ENCODE peak calls at places on chromosomes 2 and 18, in four cellular contexts. W is SK-N-SH, M is OCI-LY7, H is PC-3. N is an unnamed sample.

GRCh38 chr18:10559566-10560456 is 34.0 kb downstream of the NAPG start:
- DNase-seq in H (no peak), W (peak; percentile 47), M (peak; percentile 38), N (peak; percentile 56)

GRCh38 chr2:225052703-225053102 is 10.4 kb upstream of the DOCK10 start:
- DNase-seq in M (peak; percentile 15), W (no peak), H (no peak), N (no peak)

GRCh38 chr2:113178891-113179290 is 5.1 kb downstream of the PSD4 start:
- DNase-seq in W (no peak), H (no peak), M (no peak), N (no peak)

GRCh38 chr2:42872736-42873135 is 80.4 kb upstream of the HAAO start:
- DNase-seq in M (no peak), H (no peak), W (no peak), N (no peak)

GRCh38 chr2:205879362-205879761 is 197.1 kb downstream of the NRP2 start:
- DNase-seq in H (no peak), M (no peak), W (no peak), N (no peak)

GRCh38 chr2:128554151-128554769 is 235.6 kb upstream of the HS6ST1 start:
- DNase-seq in H (no peak), M (no peak), W (no peak), N (no peak)

GRCh38 chr18:7608798-7609197 is 41.7 kb downstream of the PTPRM start:
- DNase-seq in M (no peak), W (no peak), H (no peak), N (no peak)

GRCh38 chr2:171482877-171483276 is 39.4 kb upstream of the CYBRD1 start:
- DNase-seq in H (no peak), M (no peak), W (no peak), N (no peak)

GRCh38 chr2:223041527-223042109 is 10.4 kb upstream of the KCNE4 start:
- DNase-seq in H (peak; percentile 86), W (no peak), M (no peak), N (no peak)

GRCh38 chr2:165646321-165646801 is 147.7 kb downstream of the GALNT3 start:
- DNase-seq in H (no peak), M (no peak), W (peak; percentile 56), N (no peak)

GRCh38 chr2:48306409-48307284 is 223.3 kb upstream of the STON1 start:
- DNase-seq in M (no peak), W (no peak), H (no peak), N (no peak)

GRCh38 chr2:67871696-67872320 is 191.0 kb downstream of the C1D start:
- DNase-seq in W (no peak), H (peak; percentile 87), M (no peak), N (no peak)

GRCh38 chr2:222903234-222904220 is 42.7 kb downstream of the ACSL3 start:
- DNase-seq in M (peak; percentile 67), W (peak; percentile 63), H (peak; percentile 64), N (peak; percentile 86)

GRCh38 chr2:25122367-25122766 is 46.0 kb downstream of the POMC start:
- DNase-seq in M (no peak), W (no peak), H (no peak), N (no peak)

GRCh38 chr2:33839791-33840190 is 240.7 kb upstream of the FAM98A start:
- DNase-seq in M (no peak), W (no peak), H (no peak), N (no peak)

GRCh38 chr2:152445791-152446201 is 110.8 kb downstream of the FMNL2 start:
- DNase-seq in M (no peak), W (no peak), H (peak; percentile 73), N (no peak)

GRCh38 chr2:204794624-204795023 is 249.3 kb downstream of the PARD3B start:
- DNase-seq in W (no peak), M (no peak), H (no peak), N (no peak)

GRCh38 chr2:168574856-168575630 is 119.0 kb downstream of the CERS6 start:
- DNase-seq in M (no peak), H (peak; percentile 63), W (no peak), N (no peak)

GRCh38 chr2:240397542-240397916 is 37.9 kb upstream of the GPC1 start:
- DNase-seq in M (no peak), W (no peak), H (no peak), N (no peak)

GRCh38 chr18:32576296-32576916 is 105.7 kb upstream of the GAREM1 start:
- DNase-seq in H (peak; percentile 13), W (peak; percentile 43), M (peak; percentile 11), N (peak; percentile 67)

GRCh38 chr18:22705328-22705727 is 227.8 kb upstream of the RBBP8 start:
- DNase-seq in M (no peak), W (no peak), H (peak; percentile 71), N (no peak)

GRCh38 chr2:189444322-189444721 is 3.0 kb downstream of the WDR75 start:
- DNase-seq in M (no peak), H (no peak), W (no peak), N (no peak)

DNA sequence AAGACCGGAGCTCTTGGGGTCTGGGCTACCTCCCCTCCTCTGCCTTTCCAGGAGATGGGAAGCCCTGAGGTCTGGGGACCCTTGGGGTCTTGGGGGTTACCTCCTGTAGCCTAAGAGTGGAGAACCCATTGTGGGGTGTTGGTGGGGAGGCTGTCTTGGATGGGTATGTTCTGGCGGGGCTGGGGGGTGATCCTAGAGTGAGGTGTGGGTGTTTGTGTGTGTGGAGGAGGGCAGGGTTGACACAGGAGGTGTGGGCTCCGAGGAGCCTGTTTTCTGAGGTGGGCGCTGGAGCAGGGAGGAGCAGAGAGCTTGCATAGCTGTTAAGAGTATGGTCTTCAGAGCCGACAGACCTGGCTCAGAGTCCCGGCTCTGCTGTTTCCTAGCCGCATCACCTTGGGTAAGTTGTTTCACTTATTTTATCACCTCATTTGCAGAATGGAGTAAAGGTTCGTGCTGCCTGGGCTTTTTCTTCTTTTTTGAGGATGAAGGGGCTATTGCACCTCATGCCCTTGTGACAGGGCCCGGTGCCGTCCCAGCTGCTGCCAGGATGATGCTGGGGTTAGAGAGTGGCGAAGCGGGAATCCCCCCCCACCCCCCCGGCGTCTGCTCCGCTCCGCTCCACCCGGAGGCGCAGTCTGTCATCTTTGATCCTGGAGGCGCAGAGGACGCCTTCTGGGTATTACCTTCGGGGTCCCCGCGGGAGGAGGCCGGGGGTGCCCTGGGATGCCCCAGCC is 17.2 kb downstream of the TET3 start:
- DNase-seq in M (peak; percentile 20), W (no peak), H (no peak), N (no peak)
- H4K20me1 ChIP-seq in M (peaks cover 13% of the 10 kb centered on the region), W (peaks cover 44% of the 10 kb centered on the region), H (peaks cover 49% of the 10 kb centered on the region), N (peaks cover 84% of the 10 kb centered on the region)

DNA sequence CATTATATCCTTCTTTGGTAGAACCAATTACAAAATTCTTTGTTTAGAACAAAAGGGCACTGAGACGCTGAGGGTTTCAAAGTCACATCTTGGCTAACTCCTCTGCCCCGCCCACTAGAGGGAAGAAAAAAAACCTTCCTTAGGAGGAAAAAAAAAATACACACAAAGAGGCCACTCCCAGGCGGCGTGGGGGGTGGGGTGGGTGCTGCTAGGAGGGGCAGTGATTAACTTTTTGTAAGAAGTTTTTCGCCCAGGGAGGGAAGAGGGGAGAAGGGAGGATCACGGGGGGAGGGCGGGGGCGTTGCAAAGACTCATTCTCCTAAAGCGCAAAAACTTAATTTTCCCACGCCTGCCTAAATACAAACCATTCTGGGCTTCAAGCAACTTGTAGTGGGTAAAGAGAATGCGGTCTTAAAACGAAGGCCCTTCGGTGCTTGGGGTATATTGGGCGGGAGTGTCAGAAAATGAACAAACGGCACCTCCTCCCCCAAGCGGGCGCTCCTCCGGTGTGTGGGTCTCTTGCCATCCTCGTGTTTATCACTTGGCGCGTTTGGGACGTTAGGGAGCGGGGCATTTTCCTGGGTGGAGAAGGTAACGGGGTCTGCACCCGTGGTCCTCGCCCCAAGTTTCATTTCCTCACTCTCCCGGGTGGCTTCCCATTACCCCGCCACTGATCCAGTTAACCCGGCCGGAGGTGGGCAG is 1.7 kb downstream of the CXCR4 start:
- DNase-seq in M (peak; percentile 79), W (no peak), H (peak; percentile 19), N (peak; percentile 50)
- H3K4me3 ChIP-seq in M (peak overlapping the region; percentile 92), W (peak overlapping the region; percentile 46), H (peak overlapping the region; percentile 65), N (peak overlapping the region; percentile 54)

DNA sequence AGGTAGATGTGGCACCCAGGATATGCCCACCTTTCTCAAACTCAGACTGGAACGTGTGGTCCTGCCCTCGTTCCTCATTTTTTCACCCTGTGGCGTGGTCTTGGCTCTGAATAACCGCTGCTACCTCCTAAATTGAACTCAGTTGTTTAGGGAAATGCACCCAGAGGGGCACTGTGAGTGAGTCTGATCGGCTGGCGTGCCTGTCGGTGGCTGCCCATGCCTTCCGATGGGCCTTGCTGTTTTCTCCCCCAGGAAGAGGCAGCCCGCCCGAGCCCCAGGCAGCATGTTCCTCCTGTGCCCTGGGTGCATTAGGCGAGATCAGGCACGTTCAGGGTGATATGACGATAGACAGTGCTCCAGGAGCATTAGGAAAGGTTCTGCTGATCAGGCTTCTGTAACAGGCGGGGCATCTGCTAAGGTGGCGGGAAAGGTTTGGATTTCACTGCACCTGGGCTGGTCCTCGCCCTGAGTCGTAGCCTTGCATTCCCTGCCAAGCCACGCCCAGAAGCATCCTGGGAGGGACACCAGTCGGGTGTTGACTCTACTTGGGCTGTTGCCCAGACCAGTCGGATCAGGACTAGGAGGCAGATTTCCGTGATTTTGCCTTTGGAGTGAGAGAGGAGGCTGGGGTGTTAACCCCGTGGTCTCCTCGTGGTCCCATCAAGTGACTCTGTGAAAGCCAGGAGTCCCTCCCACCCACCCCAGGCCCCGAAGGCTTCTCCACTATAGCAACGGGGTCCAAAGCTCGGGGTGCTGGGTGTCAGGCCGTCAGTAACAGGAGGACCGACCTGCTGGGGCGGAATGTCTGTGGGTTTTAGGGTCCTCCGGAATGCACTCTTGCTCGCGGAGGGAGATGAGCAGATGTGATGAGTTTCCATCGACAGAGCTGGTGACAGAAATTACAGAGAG is 75.1 kb downstream of the SH3BP4 start:
- DNase-seq in H (peak; percentile 99), M (no peak), W (no peak), N (no peak)
- H4K20me1 ChIP-seq in H (no peaks in the 10 kb centered on the region), M (no peaks in the 10 kb centered on the region), W (no peaks in the 10 kb centered on the region), N (no peaks in the 10 kb centered on the region)

GRCh38 chr18:76445741-76446232 is 49.3 kb downstream of the ZNF516 start:
- DNase-seq in W (peak; percentile 56), H (no peak), M (no peak), N (no peak)
- H3K4me3 ChIP-seq in W (no peak overlapping the region), H (no peak overlapping the region), M (no peak overlapping the region), N (no peak overlapping the region)

GRCh38 chr18:59042477-59042842 is 97.2 kb upstream of the SEC11C start:
- DNase-seq in M (no peak), W (no peak), H (no peak), N (no peak)
- H4K20me1 ChIP-seq in M (no peaks in the 10 kb centered on the region), W (no peaks in the 10 kb centered on the region), H (no peaks in the 10 kb centered on the region), N (no peaks in the 10 kb centered on the region)

N was measured in Karpas-422.